ENCODE peak calls at places on chromosome 14, in four cellular contexts. One of them, this sample, is unnamed. For H3K4me1, the result is how much of the 10 kb centered on the place peaks cover.

GRCh38 chr14:99649643-99650042 is 4.7 kb downstream of the HHIPL1 start:
- DNase-seq in SJCRH30: no peak
- DNase-seq in mesendoderm: no peak
- DNase-seq in neuronal stem cell: no peak
- DNase-seq in this sample: no peak

GRCh38 chr14:31568151-31568550 is 6.9 kb downstream of the NUBPL start:
- DNase-seq in neuronal stem cell: no peak
- DNase-seq in SJCRH30: no peak
- DNase-seq in mesendoderm: no peak
- DNase-seq in this sample: no peak

GRCh38 chr14:99508896-99509629 is 27.9 kb downstream of the CCNK start:
- DNase-seq in neuronal stem cell: no peak
- DNase-seq in mesendoderm: peak
- DNase-seq in SJCRH30: no peak
- DNase-seq in this sample: no peak

GRCh38 chr14:24212924-24213865 is at the start of gene CHMP4A:
- DNase-seq in neuronal stem cell: peak
- DNase-seq in SJCRH30: peak
- DNase-seq in mesendoderm: peak
- DNase-seq in this sample: peak

GRCh38 chr14:74816124-74816523 is 53.0 kb downstream of the YLPM1 start:
- DNase-seq in SJCRH30: no peak
- DNase-seq in mesendoderm: no peak
- DNase-seq in neuronal stem cell: no peak
- DNase-seq in this sample: no peak

GRCh38 chr14:105436891-105437722 is 17.5 kb downstream of the MTA1 start:
- DNase-seq in mesendoderm: no peak
- DNase-seq in SJCRH30: no peak
- DNase-seq in neuronal stem cell: no peak
- DNase-seq in this sample: no peak

GRCh38 chr14:68941820-68942219 is 37.3 kb downstream of the ACTN1 start:
- DNase-seq in mesendoderm: peak
- DNase-seq in SJCRH30: peak
- DNase-seq in neuronal stem cell: no peak
- DNase-seq in this sample: peak

GRCh38 chr14:103520657-103521437 is 1.8 kb downstream of the CKB start:
- DNase-seq in neuronal stem cell: peak
- DNase-seq in SJCRH30: no peak
- DNase-seq in mesendoderm: peak
- DNase-seq in this sample: peak

GRCh38 chr14:101966742-101967141 is 2.4 kb downstream of the DYNC1H1 start:
- DNase-seq in neuronal stem cell: no peak
- DNase-seq in mesendoderm: no peak
- DNase-seq in SJCRH30: no peak
- DNase-seq in this sample: no peak
- H3K27ac ChIP-seq in neuronal stem cell: no peak
- H3K27ac ChIP-seq in mesendoderm: no peak
- H3K27ac ChIP-seq in SJCRH30: peak
- H3K27ac ChIP-seq in this sample: peak

DNA sequence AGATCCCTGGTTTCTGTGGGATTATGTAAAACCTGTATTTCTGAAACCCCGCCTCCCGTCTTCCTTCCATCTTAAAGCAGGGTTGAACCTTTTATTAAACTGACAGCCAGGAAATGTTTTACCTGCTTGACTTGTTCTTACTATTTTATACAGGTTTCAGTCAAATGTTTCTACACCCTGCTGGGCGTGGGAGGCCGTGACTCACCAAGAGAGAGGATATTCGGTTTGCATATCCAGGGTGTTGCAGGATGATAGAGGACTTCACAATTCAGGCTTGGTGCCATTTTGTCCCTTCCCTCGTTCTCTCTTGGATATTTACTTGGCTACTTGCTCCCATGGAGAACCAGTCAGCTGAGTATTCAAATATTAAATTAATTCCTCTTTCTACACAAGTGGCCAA is 69.7 kb downstream of the ARF6 start:
- DNase-seq in mesendoderm: peak
- DNase-seq in SJCRH30: no peak
- DNase-seq in neuronal stem cell: no peak
- DNase-seq in this sample: no peak
- H3K4me1 ChIP-seq in mesendoderm: under half
- H3K4me1 ChIP-seq in SJCRH30: under half
- H3K4me1 ChIP-seq in neuronal stem cell: under half
- H3K4me1 ChIP-seq in this sample: under half

GRCh38 chr14:75820761-75821160 is 159.7 kb downstream of the TTLL5 start:
- DNase-seq in SJCRH30: no peak
- DNase-seq in mesendoderm: no peak
- DNase-seq in neuronal stem cell: no peak
- DNase-seq in this sample: no peak
- H3K27ac ChIP-seq in SJCRH30: no peak
- H3K27ac ChIP-seq in mesendoderm: no peak
- H3K27ac ChIP-seq in neuronal stem cell: no peak
- H3K27ac ChIP-seq in this sample: no peak

GRCh38 chr14:61549425-61549824 is 145.9 kb upstream of the HIF1A start:
- DNase-seq in neuronal stem cell: no peak
- DNase-seq in mesendoderm: no peak
- DNase-seq in SJCRH30: no peak
- DNase-seq in this sample: no peak
- H3K4me1 ChIP-seq in neuronal stem cell: under half
- H3K4me1 ChIP-seq in mesendoderm: under half
- H3K4me1 ChIP-seq in SJCRH30: under half
- H3K4me1 ChIP-seq in this sample: half or more

GRCh38 chr14:77979666-77980351 is 179.9 kb downstream of the ADCK1 start:
- DNase-seq in neuronal stem cell: no peak
- DNase-seq in mesendoderm: peak
- DNase-seq in SJCRH30: peak
- DNase-seq in this sample: no peak

GRCh38 chr14:77973246-77973645 is 173.3 kb downstream of the ADCK1 start:
- DNase-seq in SJCRH30: no peak
- DNase-seq in neuronal stem cell: no peak
- DNase-seq in mesendoderm: no peak
- DNase-seq in this sample: no peak

GRCh38 chr14:77980475-77981321 is 180.8 kb downstream of the ADCK1 start:
- DNase-seq in neuronal stem cell: no peak
- DNase-seq in mesendoderm: peak
- DNase-seq in SJCRH30: no peak
- DNase-seq in this sample: no peak

GRCh38 chr14:77979171-77979570 is 179.3 kb downstream of the ADCK1 start:
- DNase-seq in SJCRH30: no peak
- DNase-seq in mesendoderm: no peak
- DNase-seq in neuronal stem cell: no peak
- DNase-seq in this sample: no peak
- H3K27ac ChIP-seq in SJCRH30: no peak
- H3K27ac ChIP-seq in mesendoderm: no peak
- H3K27ac ChIP-seq in neuronal stem cell: no peak
- H3K27ac ChIP-seq in this sample: no peak

This sample was measured in left ventricle myocardium inferior.